ENCODE peak calls at places on chromosomes 5 and 9, in nine cellular contexts. One of them, this sample, is unnamed.

GRCh38 chr5:61052870-61053269 is 107.9 kb downstream of the NDUFAF2 start:
- ATAC-seq in naive thymus-derived CD8-positive, alpha-beta T cell: no peak
- ATAC-seq in esophagus mucosa: peak; percentile 80
- ATAC-seq in central memory CD8-positive, alpha-beta T cell: no peak
- ATAC-seq in IMR-90: peak; percentile 65
- ATAC-seq in Panc1: peak; percentile 81
- ATAC-seq in lower lobe of right lung: no peak
- ATAC-seq in gastroesophageal sphincter: no peak
- ATAC-seq in activated CD4-positive, alpha-beta T cell treated with anti-CD3 and anti-CD28 coated beads for 36 hours: peak; percentile 80
- ATAC-seq in this sample: no peak

GRCh38 chr5:10192309-10192708 is 57.4 kb downstream of the ATPSCKMT start:
- ATAC-seq in activated CD4-positive, alpha-beta T cell treated with anti-CD3 and anti-CD28 coated beads for 36 hours: no peak
- ATAC-seq in central memory CD8-positive, alpha-beta T cell: no peak
- ATAC-seq in naive thymus-derived CD8-positive, alpha-beta T cell: no peak
- ATAC-seq in gastroesophageal sphincter: no peak
- ATAC-seq in Panc1: no peak
- ATAC-seq in esophagus mucosa: no peak
- ATAC-seq in lower lobe of right lung: no peak
- ATAC-seq in IMR-90: peak; percentile 98
- ATAC-seq in this sample: no peak

GRCh38 chr5:179827684-179828083 is 7.0 kb downstream of the SQSTM1 start:
- ATAC-seq in activated CD4-positive, alpha-beta T cell treated with anti-CD3 and anti-CD28 coated beads for 36 hours: peak; percentile 100
- ATAC-seq in lower lobe of right lung: peak; percentile 74
- ATAC-seq in IMR-90: peak; percentile 68
- ATAC-seq in central memory CD8-positive, alpha-beta T cell: no peak
- ATAC-seq in naive thymus-derived CD8-positive, alpha-beta T cell: no peak
- ATAC-seq in gastroesophageal sphincter: peak; percentile 42
- ATAC-seq in Panc1: peak; percentile 65
- ATAC-seq in esophagus mucosa: peak; percentile 86
- ATAC-seq in this sample: no peak

GRCh38 chr5:163293836-163294235 is 143.6 kb upstream of the CCNG1 start:
- ATAC-seq in central memory CD8-positive, alpha-beta T cell: no peak
- ATAC-seq in Panc1: no peak
- ATAC-seq in esophagus mucosa: no peak
- ATAC-seq in lower lobe of right lung: no peak
- ATAC-seq in IMR-90: no peak
- ATAC-seq in naive thymus-derived CD8-positive, alpha-beta T cell: no peak
- ATAC-seq in activated CD4-positive, alpha-beta T cell treated with anti-CD3 and anti-CD28 coated beads for 36 hours: no peak
- ATAC-seq in gastroesophageal sphincter: no peak
- ATAC-seq in this sample: no peak

GRCh38 chr5:120512757-120513650 is 48.9 kb downstream of the PRR16 start:
- ATAC-seq in esophagus mucosa: no peak
- ATAC-seq in IMR-90: no peak
- ATAC-seq in activated CD4-positive, alpha-beta T cell treated with anti-CD3 and anti-CD28 coated beads for 36 hours: no peak
- ATAC-seq in Panc1: no peak
- ATAC-seq in lower lobe of right lung: no peak
- ATAC-seq in gastroesophageal sphincter: no peak
- ATAC-seq in central memory CD8-positive, alpha-beta T cell: no peak
- ATAC-seq in naive thymus-derived CD8-positive, alpha-beta T cell: no peak
- ATAC-seq in this sample: no peak

GRCh38 chr9:121220996-121221671 is 19.5 kb upstream of the RAB14 start:
- ATAC-seq in IMR-90: no peak
- ATAC-seq in activated CD4-positive, alpha-beta T cell treated with anti-CD3 and anti-CD28 coated beads for 36 hours: no peak
- ATAC-seq in lower lobe of right lung: no peak
- ATAC-seq in naive thymus-derived CD8-positive, alpha-beta T cell: no peak
- ATAC-seq in central memory CD8-positive, alpha-beta T cell: no peak
- ATAC-seq in esophagus mucosa: no peak
- ATAC-seq in gastroesophageal sphincter: no peak
- ATAC-seq in Panc1: no peak
- ATAC-seq in this sample: no peak

GRCh38 chr9:121672213-121672612 is 20.8 kb downstream of the DAB2IP start:
- ATAC-seq in lower lobe of right lung: no peak
- ATAC-seq in Panc1: no peak
- ATAC-seq in gastroesophageal sphincter: no peak
- ATAC-seq in IMR-90: no peak
- ATAC-seq in activated CD4-positive, alpha-beta T cell treated with anti-CD3 and anti-CD28 coated beads for 36 hours: no peak
- ATAC-seq in naive thymus-derived CD8-positive, alpha-beta T cell: no peak
- ATAC-seq in esophagus mucosa: no peak
- ATAC-seq in central memory CD8-positive, alpha-beta T cell: no peak
- ATAC-seq in this sample: no peak

GRCh38 chr5:74540582-74540981 is 99.9 kb downstream of the ENC1 start:
- ATAC-seq in lower lobe of right lung: no peak
- ATAC-seq in Panc1: no peak
- ATAC-seq in activated CD4-positive, alpha-beta T cell treated with anti-CD3 and anti-CD28 coated beads for 36 hours: no peak
- ATAC-seq in IMR-90: no peak
- ATAC-seq in central memory CD8-positive, alpha-beta T cell: no peak
- ATAC-seq in gastroesophageal sphincter: no peak
- ATAC-seq in esophagus mucosa: no peak
- ATAC-seq in naive thymus-derived CD8-positive, alpha-beta T cell: no peak
- ATAC-seq in this sample: no peak

GRCh38 chr9:81874926-81875325 is 53.3 kb upstream of the SPATA31D4 start:
- ATAC-seq in lower lobe of right lung: no peak
- ATAC-seq in naive thymus-derived CD8-positive, alpha-beta T cell: no peak
- ATAC-seq in esophagus mucosa: no peak
- ATAC-seq in Panc1: no peak
- ATAC-seq in IMR-90: peak; percentile 54
- ATAC-seq in gastroesophageal sphincter: no peak
- ATAC-seq in activated CD4-positive, alpha-beta T cell treated with anti-CD3 and anti-CD28 coated beads for 36 hours: no peak
- ATAC-seq in central memory CD8-positive, alpha-beta T cell: no peak
- ATAC-seq in this sample: no peak

GRCh38 chr9:4962085-4962484 is 23.0 kb upstream of the JAK2 start:
- ATAC-seq in esophagus mucosa: no peak
- ATAC-seq in naive thymus-derived CD8-positive, alpha-beta T cell: no peak
- ATAC-seq in Panc1: no peak
- ATAC-seq in central memory CD8-positive, alpha-beta T cell: no peak
- ATAC-seq in lower lobe of right lung: no peak
- ATAC-seq in activated CD4-positive, alpha-beta T cell treated with anti-CD3 and anti-CD28 coated beads for 36 hours: no peak
- ATAC-seq in gastroesophageal sphincter: no peak
- ATAC-seq in IMR-90: no peak
- ATAC-seq in this sample: no peak

GRCh38 chr5:91291628-91292569 is 91.2 kb downstream of the ARRDC3 start:
- ATAC-seq in gastroesophageal sphincter: no peak
- ATAC-seq in naive thymus-derived CD8-positive, alpha-beta T cell: no peak
- ATAC-seq in Panc1: no peak
- ATAC-seq in lower lobe of right lung: no peak
- ATAC-seq in IMR-90: peak; percentile 35
- ATAC-seq in esophagus mucosa: no peak
- ATAC-seq in activated CD4-positive, alpha-beta T cell treated with anti-CD3 and anti-CD28 coated beads for 36 hours: peak; percentile 86
- ATAC-seq in central memory CD8-positive, alpha-beta T cell: no peak
- ATAC-seq in this sample: no peak

GRCh38 chr9:1469996-1470395 is 419.8 kb downstream of the DMRT2 start:
- ATAC-seq in activated CD4-positive, alpha-beta T cell treated with anti-CD3 and anti-CD28 coated beads for 36 hours: peak; percentile 93
- ATAC-seq in Panc1: no peak
- ATAC-seq in IMR-90: no peak
- ATAC-seq in gastroesophageal sphincter: no peak
- ATAC-seq in central memory CD8-positive, alpha-beta T cell: no peak
- ATAC-seq in esophagus mucosa: peak; percentile 91
- ATAC-seq in naive thymus-derived CD8-positive, alpha-beta T cell: no peak
- ATAC-seq in lower lobe of right lung: no peak
- ATAC-seq in this sample: peak; percentile 46

GRCh38 chr5:23412011-23412410 is 95.4 kb upstream of the PRDM9 start:
- ATAC-seq in gastroesophageal sphincter: no peak
- ATAC-seq in Panc1: no peak
- ATAC-seq in central memory CD8-positive, alpha-beta T cell: no peak
- ATAC-seq in activated CD4-positive, alpha-beta T cell treated with anti-CD3 and anti-CD28 coated beads for 36 hours: no peak
- ATAC-seq in IMR-90: no peak
- ATAC-seq in lower lobe of right lung: no peak
- ATAC-seq in esophagus mucosa: no peak
- ATAC-seq in naive thymus-derived CD8-positive, alpha-beta T cell: no peak
- ATAC-seq in this sample: no peak

GRCh38 chr5:68432682-68433081 is 217.1 kb downstream of the PIK3R1 start:
- ATAC-seq in naive thymus-derived CD8-positive, alpha-beta T cell: no peak
- ATAC-seq in gastroesophageal sphincter: no peak
- ATAC-seq in esophagus mucosa: peak; percentile 35
- ATAC-seq in Panc1: no peak
- ATAC-seq in activated CD4-positive, alpha-beta T cell treated with anti-CD3 and anti-CD28 coated beads for 36 hours: no peak
- ATAC-seq in lower lobe of right lung: no peak
- ATAC-seq in central memory CD8-positive, alpha-beta T cell: no peak
- ATAC-seq in IMR-90: no peak
- ATAC-seq in this sample: no peak

This sample was measured in stimulated activated memory B cell treated with anti-CD40 and anti-IgM and Interleukin-4, amounts not matched to agents 10 μg/mL and 1 μg/mL and 100 μg/mL, for 72 hours.